ENCODE peak calls at places on chromosomes 3 and 15, in ten cellular contexts. One of them, this sample, is unnamed.

GRCh38 chr15:32739522-32739921 is 21.7 kb downstream of the GREM1 start:
- DNase-seq in heart right ventricle: no peak
- DNase-seq in IMR-90: no peak
- DNase-seq in K562: no peak
- DNase-seq in fibroblast of mammary gland: no peak
- DNase-seq in stomach: no peak
- DNase-seq in A549: no peak
- DNase-seq in CD8-positive, alpha-beta T cell: no peak
- DNase-seq in esophagus squamous epithelium: no peak
- DNase-seq in bronchial epithelial cell: no peak
- DNase-seq in this sample: peak

GRCh38 chr3:186849392-186849975 is 7.0 kb downstream of the ADIPOQ start:
- DNase-seq in A549: peak
- DNase-seq in IMR-90: peak
- DNase-seq in bronchial epithelial cell: peak
- DNase-seq in CD8-positive, alpha-beta T cell: no peak
- DNase-seq in heart right ventricle: no peak
- DNase-seq in fibroblast of mammary gland: peak
- DNase-seq in K562: peak
- DNase-seq in esophagus squamous epithelium: no peak
- DNase-seq in stomach: no peak
- DNase-seq in this sample: peak

GRCh38 chr3:49500408-49501257 is 30.6 kb downstream of the DAG1 start:
- DNase-seq in esophagus squamous epithelium: no peak
- DNase-seq in A549: peak
- DNase-seq in stomach: peak
- DNase-seq in fibroblast of mammary gland: peak
- DNase-seq in IMR-90: peak
- DNase-seq in heart right ventricle: peak
- DNase-seq in CD8-positive, alpha-beta T cell: no peak
- DNase-seq in K562: peak
- DNase-seq in bronchial epithelial cell: peak
- DNase-seq in this sample: peak

GRCh38 chr3:46953265-46954010 is 23.1 kb downstream of the CCDC12 start:
- DNase-seq in heart right ventricle: no peak
- DNase-seq in IMR-90: no peak
- DNase-seq in bronchial epithelial cell: no peak
- DNase-seq in stomach: no peak
- DNase-seq in esophagus squamous epithelium: no peak
- DNase-seq in K562: no peak
- DNase-seq in CD8-positive, alpha-beta T cell: no peak
- DNase-seq in fibroblast of mammary gland: no peak
- DNase-seq in A549: no peak
- DNase-seq in this sample: no peak

GRCh38 chr3:177443469-177443868 is 246.2 kb upstream of the TBL1XR1 start:
- DNase-seq in K562: peak
- DNase-seq in IMR-90: peak
- DNase-seq in stomach: no peak
- DNase-seq in CD8-positive, alpha-beta T cell: no peak
- DNase-seq in A549: no peak
- DNase-seq in fibroblast of mammary gland: no peak
- DNase-seq in esophagus squamous epithelium: no peak
- DNase-seq in bronchial epithelial cell: peak
- DNase-seq in heart right ventricle: no peak
- DNase-seq in this sample: peak

GRCh38 chr3:42712716-42713372 is 10.2 kb upstream of the HHATL start:
- DNase-seq in K562: no peak
- DNase-seq in bronchial epithelial cell: no peak
- DNase-seq in fibroblast of mammary gland: no peak
- DNase-seq in esophagus squamous epithelium: no peak
- DNase-seq in IMR-90: no peak
- DNase-seq in stomach: no peak
- DNase-seq in heart right ventricle: no peak
- DNase-seq in A549: no peak
- DNase-seq in CD8-positive, alpha-beta T cell: no peak
- DNase-seq in this sample: no peak

GRCh38 chr15:37252530-37252929 is 152.2 kb upstream of the MEIS2 start:
- DNase-seq in IMR-90: no peak
- DNase-seq in fibroblast of mammary gland: no peak
- DNase-seq in stomach: no peak
- DNase-seq in K562: no peak
- DNase-seq in A549: no peak
- DNase-seq in bronchial epithelial cell: no peak
- DNase-seq in heart right ventricle: no peak
- DNase-seq in esophagus squamous epithelium: no peak
- DNase-seq in CD8-positive, alpha-beta T cell: no peak
- DNase-seq in this sample: no peak

GRCh38 chr3:27728195-27729087 is 6.3 kb upstream of the EOMES start:
- DNase-seq in bronchial epithelial cell: no peak
- DNase-seq in heart right ventricle: no peak
- DNase-seq in fibroblast of mammary gland: no peak
- DNase-seq in stomach: no peak
- DNase-seq in A549: no peak
- DNase-seq in K562: no peak
- DNase-seq in CD8-positive, alpha-beta T cell: no peak
- DNase-seq in IMR-90: no peak
- DNase-seq in esophagus squamous epithelium: no peak
- DNase-seq in this sample: no peak

GRCh38 chr15:38378162-38378560 is 75.8 kb upstream of the FAM98B start:
- DNase-seq in K562: no peak
- DNase-seq in bronchial epithelial cell: no peak
- DNase-seq in IMR-90: peak
- DNase-seq in esophagus squamous epithelium: no peak
- DNase-seq in fibroblast of mammary gland: peak
- DNase-seq in stomach: peak
- DNase-seq in CD8-positive, alpha-beta T cell: no peak
- DNase-seq in A549: no peak
- DNase-seq in heart right ventricle: peak
- DNase-seq in this sample: peak

GRCh38 chr3:54357307-54357706 is 235.0 kb downstream of the CACNA2D3 start:
- DNase-seq in stomach: no peak
- DNase-seq in IMR-90: no peak
- DNase-seq in A549: no peak
- DNase-seq in CD8-positive, alpha-beta T cell: no peak
- DNase-seq in esophagus squamous epithelium: no peak
- DNase-seq in heart right ventricle: no peak
- DNase-seq in K562: no peak
- DNase-seq in bronchial epithelial cell: no peak
- DNase-seq in fibroblast of mammary gland: peak
- DNase-seq in this sample: no peak

GRCh38 chr3:56885461-56885860 is 83.7 kb upstream of the ARHGEF3 start:
- DNase-seq in fibroblast of mammary gland: no peak
- DNase-seq in bronchial epithelial cell: no peak
- DNase-seq in K562: no peak
- DNase-seq in CD8-positive, alpha-beta T cell: no peak
- DNase-seq in esophagus squamous epithelium: no peak
- DNase-seq in A549: no peak
- DNase-seq in stomach: no peak
- DNase-seq in heart right ventricle: no peak
- DNase-seq in IMR-90: no peak
- DNase-seq in this sample: no peak

GRCh38 chr15:87731630-87732029 is 524.9 kb downstream of the NTRK3 start:
- DNase-seq in CD8-positive, alpha-beta T cell: no peak
- DNase-seq in stomach: no peak
- DNase-seq in fibroblast of mammary gland: no peak
- DNase-seq in heart right ventricle: no peak
- DNase-seq in IMR-90: no peak
- DNase-seq in esophagus squamous epithelium: no peak
- DNase-seq in K562: peak
- DNase-seq in A549: no peak
- DNase-seq in bronchial epithelial cell: no peak
- DNase-seq in this sample: no peak

GRCh38 chr3:13244695-13245449 is 171.6 kb upstream of the IQSEC1 start:
- DNase-seq in fibroblast of mammary gland: peak
- DNase-seq in CD8-positive, alpha-beta T cell: no peak
- DNase-seq in K562: no peak
- DNase-seq in IMR-90: no peak
- DNase-seq in stomach: no peak
- DNase-seq in heart right ventricle: no peak
- DNase-seq in A549: no peak
- DNase-seq in esophagus squamous epithelium: no peak
- DNase-seq in bronchial epithelial cell: peak
- DNase-seq in this sample: no peak

GRCh38 chr3:101603184-101603583 is 29.2 kb downstream of the PCNP start:
- DNase-seq in CD8-positive, alpha-beta T cell: no peak
- DNase-seq in fibroblast of mammary gland: no peak
- DNase-seq in heart right ventricle: no peak
- DNase-seq in bronchial epithelial cell: no peak
- DNase-seq in esophagus squamous epithelium: no peak
- DNase-seq in stomach: no peak
- DNase-seq in A549: no peak
- DNase-seq in K562: no peak
- DNase-seq in IMR-90: no peak
- DNase-seq in this sample: no peak

GRCh38 chr3:121660356-121661171 is at the start of gene HCLS1:
- DNase-seq in fibroblast of mammary gland: peak
- DNase-seq in CD8-positive, alpha-beta T cell: peak
- DNase-seq in A549: no peak
- DNase-seq in K562: peak
- DNase-seq in heart right ventricle: peak
- DNase-seq in IMR-90: no peak
- DNase-seq in bronchial epithelial cell: peak
- DNase-seq in stomach: peak
- DNase-seq in esophagus squamous epithelium: peak
- DNase-seq in this sample: peak

GRCh38 chr15:41584636-41585139 is 25.7 kb downstream of the TYRO3 start:
- DNase-seq in A549: no peak
- DNase-seq in K562: no peak
- DNase-seq in stomach: no peak
- DNase-seq in IMR-90: no peak
- DNase-seq in fibroblast of mammary gland: no peak
- DNase-seq in esophagus squamous epithelium: no peak
- DNase-seq in bronchial epithelial cell: no peak
- DNase-seq in heart right ventricle: no peak
- DNase-seq in CD8-positive, alpha-beta T cell: no peak
- DNase-seq in this sample: no peak

GRCh38 chr15:41577863-41578735 is 19.1 kb downstream of the TYRO3 start:
- DNase-seq in esophagus squamous epithelium: no peak
- DNase-seq in bronchial epithelial cell: no peak
- DNase-seq in K562: no peak
- DNase-seq in fibroblast of mammary gland: no peak
- DNase-seq in stomach: no peak
- DNase-seq in heart right ventricle: no peak
- DNase-seq in CD8-positive, alpha-beta T cell: no peak
- DNase-seq in A549: no peak
- DNase-seq in IMR-90: no peak
- DNase-seq in this sample: no peak

GRCh38 chr15:41578736-41579383 is 19.8 kb downstream of the TYRO3 start:
- DNase-seq in bronchial epithelial cell: no peak
- DNase-seq in stomach: no peak
- DNase-seq in heart right ventricle: no peak
- DNase-seq in K562: no peak
- DNase-seq in CD8-positive, alpha-beta T cell: no peak
- DNase-seq in fibroblast of mammary gland: no peak
- DNase-seq in IMR-90: no peak
- DNase-seq in esophagus squamous epithelium: no peak
- DNase-seq in A549: no peak
- DNase-seq in this sample: no peak

GRCh38 chr15:41583795-41584194 is 24.8 kb downstream of the TYRO3 start:
- DNase-seq in heart right ventricle: no peak
- DNase-seq in A549: no peak
- DNase-seq in bronchial epithelial cell: no peak
- DNase-seq in K562: no peak
- DNase-seq in stomach: no peak
- DNase-seq in fibroblast of mammary gland: no peak
- DNase-seq in CD8-positive, alpha-beta T cell: no peak
- DNase-seq in IMR-90: no peak
- DNase-seq in esophagus squamous epithelium: no peak
- DNase-seq in this sample: no peak

DNA sequence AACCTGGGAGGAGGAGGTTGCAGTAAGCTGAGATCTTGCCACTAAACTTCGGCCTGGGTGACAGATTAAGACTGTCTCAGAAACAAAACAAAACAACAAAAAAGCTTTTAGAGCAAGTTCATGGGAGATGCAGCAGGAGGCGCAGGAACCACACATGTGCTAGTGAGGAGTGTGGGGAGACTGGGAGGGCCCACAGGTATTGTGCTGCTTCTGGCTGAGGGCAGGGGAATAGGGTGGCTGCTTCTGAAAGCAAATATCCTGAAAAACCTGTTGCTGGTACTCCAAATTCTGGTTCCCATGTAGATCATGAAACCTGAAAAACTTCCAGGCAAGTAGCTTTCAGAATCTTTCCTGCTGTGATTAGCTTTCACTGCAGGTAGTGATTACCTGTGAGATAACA is 22.1 kb downstream of the TYRO3 start:
- DNase-seq in CD8-positive, alpha-beta T cell: no peak
- DNase-seq in IMR-90: no peak
- DNase-seq in esophagus squamous epithelium: no peak
- DNase-seq in K562: peak
- DNase-seq in fibroblast of mammary gland: no peak
- DNase-seq in A549: no peak
- DNase-seq in heart right ventricle: no peak
- DNase-seq in stomach: no peak
- DNase-seq in bronchial epithelial cell: peak
- DNase-seq in this sample: no peak
- TF ChIP-seq CTCF in CD8-positive, alpha-beta T cell: no peak
- TF ChIP-seq CTCF in IMR-90: peak
- TF ChIP-seq CTCF in esophagus squamous epithelium: peak
- TF ChIP-seq CTCF in K562: peak
- TF ChIP-seq CTCF in fibroblast of mammary gland: peak
- TF ChIP-seq CTCF in A549: no peak
- TF ChIP-seq CTCF in heart right ventricle: no peak
- TF ChIP-seq CTCF in stomach: no peak
- TF ChIP-seq CTCF in bronchial epithelial cell: peak
- TF ChIP-seq CTCF in this sample: peak

GRCh38 chr3:196661400-196661799 is 21.9 kb downstream of the NRROS start:
- DNase-seq in heart right ventricle: no peak
- DNase-seq in IMR-90: no peak
- DNase-seq in stomach: no peak
- DNase-seq in fibroblast of mammary gland: no peak
- DNase-seq in esophagus squamous epithelium: no peak
- DNase-seq in A549: no peak
- DNase-seq in K562: no peak
- DNase-seq in CD8-positive, alpha-beta T cell: no peak
- DNase-seq in bronchial epithelial cell: no peak
- DNase-seq in this sample: no peak
- H3K4me3 ChIP-seq in heart right ventricle: no peak
- H3K4me3 ChIP-seq in IMR-90: no peak
- H3K4me3 ChIP-seq in stomach: no peak
- H3K4me3 ChIP-seq in fibroblast of mammary gland: no peak
- H3K4me3 ChIP-seq in esophagus squamous epithelium: no peak
- H3K4me3 ChIP-seq in A549: no peak
- H3K4me3 ChIP-seq in K562: no peak
- H3K4me3 ChIP-seq in CD8-positive, alpha-beta T cell: no peak
- H3K4me3 ChIP-seq in bronchial epithelial cell: no peak
- H3K4me3 ChIP-seq in this sample: no peak

GRCh38 chr3:170021083-170021482 is 16.7 kb upstream of the GPR160 start:
- DNase-seq in stomach: no peak
- DNase-seq in IMR-90: no peak
- DNase-seq in K562: no peak
- DNase-seq in CD8-positive, alpha-beta T cell: no peak
- DNase-seq in esophagus squamous epithelium: no peak
- DNase-seq in fibroblast of mammary gland: no peak
- DNase-seq in A549: no peak
- DNase-seq in bronchial epithelial cell: no peak
- DNase-seq in heart right ventricle: no peak
- DNase-seq in this sample: peak
- TF ChIP-seq CTCF in stomach: no peak
- TF ChIP-seq CTCF in IMR-90: peak
- TF ChIP-seq CTCF in K562: peak
- TF ChIP-seq CTCF in CD8-positive, alpha-beta T cell: no peak
- TF ChIP-seq CTCF in esophagus squamous epithelium: no peak
- TF ChIP-seq CTCF in fibroblast of mammary gland: no peak
- TF ChIP-seq CTCF in A549: no peak
- TF ChIP-seq CTCF in bronchial epithelial cell: no peak
- TF ChIP-seq CTCF in heart right ventricle: peak
- TF ChIP-seq CTCF in this sample: peak

GRCh38 chr15:73922186-73923151 is 3.8 kb upstream of the LOXL1 start:
- DNase-seq in heart right ventricle: peak
- DNase-seq in CD8-positive, alpha-beta T cell: no peak
- DNase-seq in fibroblast of mammary gland: peak
- DNase-seq in esophagus squamous epithelium: no peak
- DNase-seq in K562: no peak
- DNase-seq in A549: no peak
- DNase-seq in stomach: no peak
- DNase-seq in bronchial epithelial cell: no peak
- DNase-seq in IMR-90: peak
- DNase-seq in this sample: peak
- H3K4me3 ChIP-seq in heart right ventricle: peak
- H3K4me3 ChIP-seq in CD8-positive, alpha-beta T cell: no peak
- H3K4me3 ChIP-seq in fibroblast of mammary gland: no peak
- H3K4me3 ChIP-seq in esophagus squamous epithelium: no peak
- H3K4me3 ChIP-seq in K562: no peak
- H3K4me3 ChIP-seq in A549: no peak
- H3K4me3 ChIP-seq in stomach: no peak
- H3K4me3 ChIP-seq in bronchial epithelial cell: no peak
- H3K4me3 ChIP-seq in IMR-90: no peak
- H3K4me3 ChIP-seq in this sample: no peak